ENCODE peak calls at places on chromosomes 7 and 10, in five cellular contexts. I is iris pigment epithelial cell; M is ovary; E is activated T-cell treated with anti-CD3 and anti-CD28 coated beads, Interleukin-2, amount 50 U/mL, for 24 hours; F is KBM-7. J is an unnamed sample.

GRCh38 chr7:5653661-5654060 is 127.8 kb downstream of the RNF216 start:
- DNase-seq in I (no peak), M (no peak), E (no peak), F (no peak), J (no peak)

GRCh38 chr10:130727766-130728490 is 583.6 kb downstream of the TCERG1L start:
- DNase-seq in I (no peak), M (no peak), E (no peak), F (no peak), J (no peak)

GRCh38 chr10:109852004-109852717 is 71.2 kb downstream of the XPNPEP1 start:
- DNase-seq in I (peak), M (peak), E (peak), F (peak), J (peak)

GRCh38 chr7:55409474-55410225 is 44.5 kb downstream of the LANCL2 start:
- DNase-seq in I (peak), M (no peak), E (no peak), F (no peak), J (no peak)

GRCh38 chr7:108079291-108080057 is 50.7 kb downstream of the LAMB4 start:
- DNase-seq in I (peak), M (no peak), E (no peak), F (no peak), J (peak)

GRCh38 chr10:95467162-95467599 is 94.0 kb downstream of the SORBS1 start:
- DNase-seq in I (peak), M (peak), E (no peak), F (peak), J (no peak)

GRCh38 chr10:98374176-98374969 is 40.6 kb downstream of the PYROXD2 start:
- DNase-seq in I (peak), M (no peak), E (no peak), F (no peak), J (peak)

GRCh38 chr10:99422697-99423096 is 7.7 kb downstream of the GOT1 start:
- DNase-seq in I (no peak), M (no peak), E (no peak), F (no peak), J (no peak)

GRCh38 chr7:132475669-132476116 is 100.6 kb downstream of the PLXNA4 start:
- DNase-seq in I (no peak), M (no peak), E (no peak), F (no peak), J (no peak)

GRCh38 chr10:98433881-98434732 is 12.6 kb downstream of the HPS1 start:
- DNase-seq in I (peak), M (no peak), E (no peak), F (no peak), J (no peak)

GRCh38 chr7:5625938-5626337 is 155.5 kb downstream of the RNF216 start:
- DNase-seq in I (peak), M (no peak), E (no peak), F (no peak), J (peak)

GRCh38 chr10:16717617-16718395 is 99.4 kb downstream of the RSU1 start:
- DNase-seq in I (peak), M (no peak), E (no peak), F (no peak), J (peak)

GRCh38 chr7:25025218-25025671 is 45.3 kb upstream of the OSBPL3 start:
- DNase-seq in I (peak), M (no peak), E (no peak), F (no peak), J (peak)

GRCh38 chr7:66187894-66188293 is 17.2 kb upstream of the TPST1 start:
- DNase-seq in I (peak), M (no peak), E (no peak), F (no peak), J (peak)

GRCh38 chr10:64091889-64092288 is 570.7 kb downstream of the REEP3 start:
- DNase-seq in I (no peak), M (no peak), E (no peak), F (peak), J (no peak)

GRCh38 chr7:113936535-113936934 is 17.7 kb upstream of the PPP1R3A start:
- DNase-seq in I (no peak), M (no peak), E (no peak), F (no peak), J (no peak)

GRCh38 chr10:30422981-30423654 is 10.9 kb upstream of the MAP3K8 start:
- DNase-seq in I (peak), M (peak), E (no peak), F (peak), J (peak)

GRCh38 chr7:4144801-4145470 is 537.2 kb upstream of the FOXK1 start:
- DNase-seq in I (peak), M (peak), E (no peak), F (no peak), J (no peak)

GRCh38 chr10:95758351-95759025 is 2.5 kb downstream of the ENTPD1 start:
- DNase-seq in I (no peak), M (no peak), E (no peak), F (no peak), J (no peak)

GRCh38 chr7:103446046-103446520 is at the start of gene SLC26A5:
- DNase-seq in I (no peak), M (no peak), E (peak), F (no peak), J (no peak)

GRCh38 chr7:101238226-101239182 is 902 bp upstream of the CLDN15 start:
- DNase-seq in I (no peak), M (no peak), E (no peak), F (no peak), J (no peak)

GRCh38 chr10:17278607-17279240 is 50.7 kb downstream of the VIM start:
- DNase-seq in I (no peak), M (no peak), E (no peak), F (no peak), J (no peak)

GRCh38 chr7:131302876-131303707 is 24.6 kb upstream of the MKLN1 start:
- DNase-seq in I (peak), M (peak), E (peak), F (no peak), J (peak)

GRCh38 chr7:67462781-67463191 is 466.2 kb downstream of the TYW1 start:
- DNase-seq in I (no peak), M (peak), E (no peak), F (no peak), J (no peak)

J was measured in fibroblast of the aortic adventitia.